ENCODE peak calls at places on chromosome 13, in nine cellular contexts. One of them, this sample, is unnamed.

GRCh38 chr13:98537306-98537705 is 39.6 kb downstream of the STK24 start:
- DNase-seq in AG04450: no peak
- DNase-seq in activated T-cell treated with anti-CD3 and anti-CD28 coated beads, Interleukin-2, amount 50 U/mL, for 72 hours: no peak
- DNase-seq in DND-41: no peak
- DNase-seq in left ventricle myocardium inferior: no peak
- DNase-seq in stimulated activated CD8-positive, alpha-beta memory T cell treated with anti-CD3 and anti-CD28 coated beads, Interleukin-4, amount 100 ng/mL, for 4 hours: no peak
- DNase-seq in naive B cell: no peak
- DNase-seq in heart left ventricle: no peak
- DNase-seq in iris pigment epithelial cell: no peak
- DNase-seq in this sample: no peak

GRCh38 chr13:46211521-46212351 is at the start of gene LRRC63:
- DNase-seq in AG04450: no peak
- DNase-seq in activated T-cell treated with anti-CD3 and anti-CD28 coated beads, Interleukin-2, amount 50 U/mL, for 72 hours: peak; percentile 89
- DNase-seq in DND-41: peak; percentile 92
- DNase-seq in left ventricle myocardium inferior: peak; percentile 81
- DNase-seq in stimulated activated CD8-positive, alpha-beta memory T cell treated with anti-CD3 and anti-CD28 coated beads, Interleukin-4, amount 100 ng/mL, for 4 hours: peak; percentile 71
- DNase-seq in naive B cell: peak; percentile 69
- DNase-seq in heart left ventricle: peak; percentile 70
- DNase-seq in iris pigment epithelial cell: peak; percentile 14
- DNase-seq in this sample: no peak

GRCh38 chr13:33069365-33069764 is 53.1 kb downstream of the KL start:
- DNase-seq in AG04450: no peak
- DNase-seq in activated T-cell treated with anti-CD3 and anti-CD28 coated beads, Interleukin-2, amount 50 U/mL, for 72 hours: no peak
- DNase-seq in DND-41: no peak
- DNase-seq in left ventricle myocardium inferior: no peak
- DNase-seq in stimulated activated CD8-positive, alpha-beta memory T cell treated with anti-CD3 and anti-CD28 coated beads, Interleukin-4, amount 100 ng/mL, for 4 hours: no peak
- DNase-seq in naive B cell: no peak
- DNase-seq in heart left ventricle: no peak
- DNase-seq in iris pigment epithelial cell: peak; percentile 27
- DNase-seq in this sample: no peak

GRCh38 chr13:25249001-25249543 is 38.2 kb downstream of the MTMR6 start:
- DNase-seq in AG04450: no peak
- DNase-seq in activated T-cell treated with anti-CD3 and anti-CD28 coated beads, Interleukin-2, amount 50 U/mL, for 72 hours: no peak
- DNase-seq in DND-41: no peak
- DNase-seq in left ventricle myocardium inferior: no peak
- DNase-seq in stimulated activated CD8-positive, alpha-beta memory T cell treated with anti-CD3 and anti-CD28 coated beads, Interleukin-4, amount 100 ng/mL, for 4 hours: no peak
- DNase-seq in naive B cell: no peak
- DNase-seq in heart left ventricle: no peak
- DNase-seq in iris pigment epithelial cell: peak; percentile 69
- DNase-seq in this sample: no peak

GRCh38 chr13:98632971-98633370 is 56.1 kb upstream of the STK24 start:
- DNase-seq in AG04450: no peak
- DNase-seq in activated T-cell treated with anti-CD3 and anti-CD28 coated beads, Interleukin-2, amount 50 U/mL, for 72 hours: no peak
- DNase-seq in DND-41: no peak
- DNase-seq in left ventricle myocardium inferior: no peak
- DNase-seq in stimulated activated CD8-positive, alpha-beta memory T cell treated with anti-CD3 and anti-CD28 coated beads, Interleukin-4, amount 100 ng/mL, for 4 hours: no peak
- DNase-seq in naive B cell: no peak
- DNase-seq in heart left ventricle: no peak
- DNase-seq in iris pigment epithelial cell: peak; percentile 56
- DNase-seq in this sample: no peak

GRCh38 chr13:95038949-95039348 is 262.3 kb downstream of the ABCC4 start:
- DNase-seq in AG04450: no peak
- DNase-seq in activated T-cell treated with anti-CD3 and anti-CD28 coated beads, Interleukin-2, amount 50 U/mL, for 72 hours: no peak
- DNase-seq in DND-41: no peak
- DNase-seq in left ventricle myocardium inferior: no peak
- DNase-seq in stimulated activated CD8-positive, alpha-beta memory T cell treated with anti-CD3 and anti-CD28 coated beads, Interleukin-4, amount 100 ng/mL, for 4 hours: no peak
- DNase-seq in naive B cell: no peak
- DNase-seq in heart left ventricle: no peak
- DNase-seq in iris pigment epithelial cell: no peak
- DNase-seq in this sample: no peak

GRCh38 chr13:45615501-45616101 is at the start of gene ERICH6B:
- DNase-seq in AG04450: no peak
- DNase-seq in activated T-cell treated with anti-CD3 and anti-CD28 coated beads, Interleukin-2, amount 50 U/mL, for 72 hours: peak; percentile 9
- DNase-seq in DND-41: peak; percentile 8
- DNase-seq in left ventricle myocardium inferior: peak; percentile 19
- DNase-seq in stimulated activated CD8-positive, alpha-beta memory T cell treated with anti-CD3 and anti-CD28 coated beads, Interleukin-4, amount 100 ng/mL, for 4 hours: no peak
- DNase-seq in naive B cell: no peak
- DNase-seq in heart left ventricle: no peak
- DNase-seq in iris pigment epithelial cell: peak; percentile 32
- DNase-seq in this sample: peak; percentile 47

GRCh38 chr13:114088863-114089262 is 43.6 kb downstream of the RASA3 start:
- DNase-seq in AG04450: no peak
- DNase-seq in activated T-cell treated with anti-CD3 and anti-CD28 coated beads, Interleukin-2, amount 50 U/mL, for 72 hours: no peak
- DNase-seq in DND-41: no peak
- DNase-seq in left ventricle myocardium inferior: no peak
- DNase-seq in stimulated activated CD8-positive, alpha-beta memory T cell treated with anti-CD3 and anti-CD28 coated beads, Interleukin-4, amount 100 ng/mL, for 4 hours: no peak
- DNase-seq in naive B cell: no peak
- DNase-seq in heart left ventricle: no peak
- DNase-seq in iris pigment epithelial cell: no peak
- DNase-seq in this sample: no peak

GRCh38 chr13:34035676-34036325 is 217.9 kb downstream of the RFC3 start:
- DNase-seq in AG04450: no peak
- DNase-seq in activated T-cell treated with anti-CD3 and anti-CD28 coated beads, Interleukin-2, amount 50 U/mL, for 72 hours: no peak
- DNase-seq in DND-41: no peak
- DNase-seq in left ventricle myocardium inferior: no peak
- DNase-seq in stimulated activated CD8-positive, alpha-beta memory T cell treated with anti-CD3 and anti-CD28 coated beads, Interleukin-4, amount 100 ng/mL, for 4 hours: no peak
- DNase-seq in naive B cell: no peak
- DNase-seq in heart left ventricle: no peak
- DNase-seq in iris pigment epithelial cell: no peak
- DNase-seq in this sample: no peak

GRCh38 chr13:105773887-105774538 is 761.4 kb downstream of the EFNB2 start:
- DNase-seq in AG04450: no peak
- DNase-seq in activated T-cell treated with anti-CD3 and anti-CD28 coated beads, Interleukin-2, amount 50 U/mL, for 72 hours: no peak
- DNase-seq in DND-41: peak; percentile 82
- DNase-seq in left ventricle myocardium inferior: no peak
- DNase-seq in stimulated activated CD8-positive, alpha-beta memory T cell treated with anti-CD3 and anti-CD28 coated beads, Interleukin-4, amount 100 ng/mL, for 4 hours: no peak
- DNase-seq in naive B cell: no peak
- DNase-seq in heart left ventricle: no peak
- DNase-seq in iris pigment epithelial cell: peak; percentile 94
- DNase-seq in this sample: no peak

GRCh38 chr13:106063591-106064308 is 471.7 kb downstream of the EFNB2 start:
- DNase-seq in AG04450: peak; percentile 30
- DNase-seq in activated T-cell treated with anti-CD3 and anti-CD28 coated beads, Interleukin-2, amount 50 U/mL, for 72 hours: no peak
- DNase-seq in DND-41: no peak
- DNase-seq in left ventricle myocardium inferior: no peak
- DNase-seq in stimulated activated CD8-positive, alpha-beta memory T cell treated with anti-CD3 and anti-CD28 coated beads, Interleukin-4, amount 100 ng/mL, for 4 hours: no peak
- DNase-seq in naive B cell: no peak
- DNase-seq in heart left ventricle: no peak
- DNase-seq in iris pigment epithelial cell: peak; percentile 88
- DNase-seq in this sample: no peak